ENCODE peak calls at places on chromosomes 13 and 19, in ten cellular contexts. One of them, this sample, is unnamed.

GRCh38 chr13:111893071-111893606 is 173.8 kb upstream of the SOX1 start:
- DNase-seq in OCI-LY7: no peak
- DNase-seq in upper lobe of right lung: no peak
- DNase-seq in activated CD4-positive, CD25-positive, alpha-beta regulatory T cell treated with anti-CD3 and anti-CD28 coated beads, Interleukin-2, amount 50 U/mL, for 72 hours: no peak
- DNase-seq in activated naive CD4-positive, alpha-beta T cell treated with Interleukin-2 at 50 U/mL for 16 hours: no peak
- DNase-seq in PC-3: no peak
- DNase-seq in iris pigment epithelial cell: no peak
- DNase-seq in ascending aorta: no peak
- DNase-seq in mesendoderm: peak
- DNase-seq in right lobe of liver: no peak
- DNase-seq in this sample: no peak

GRCh38 chr19:16668176-16668575 is 7.2 kb downstream of the TMEM38A start:
- DNase-seq in mesendoderm: no peak
- DNase-seq in iris pigment epithelial cell: no peak
- DNase-seq in upper lobe of right lung: no peak
- DNase-seq in right lobe of liver: no peak
- DNase-seq in activated naive CD4-positive, alpha-beta T cell treated with Interleukin-2 at 50 U/mL for 16 hours: no peak
- DNase-seq in OCI-LY7: no peak
- DNase-seq in ascending aorta: no peak
- DNase-seq in activated CD4-positive, CD25-positive, alpha-beta regulatory T cell treated with anti-CD3 and anti-CD28 coated beads, Interleukin-2, amount 50 U/mL, for 72 hours: no peak
- DNase-seq in PC-3: no peak
- DNase-seq in this sample: no peak

GRCh38 chr13:109271991-109272454 is 514.4 kb downstream of the IRS2 start:
- DNase-seq in PC-3: peak
- DNase-seq in ascending aorta: no peak
- DNase-seq in iris pigment epithelial cell: peak
- DNase-seq in activated CD4-positive, CD25-positive, alpha-beta regulatory T cell treated with anti-CD3 and anti-CD28 coated beads, Interleukin-2, amount 50 U/mL, for 72 hours: no peak
- DNase-seq in OCI-LY7: peak
- DNase-seq in upper lobe of right lung: no peak
- DNase-seq in mesendoderm: peak
- DNase-seq in activated naive CD4-positive, alpha-beta T cell treated with Interleukin-2 at 50 U/mL for 16 hours: no peak
- DNase-seq in right lobe of liver: no peak
- DNase-seq in this sample: no peak

GRCh38 chr13:23551213-23552008 is 18.8 kb upstream of the TNFRSF19 start:
- DNase-seq in mesendoderm: no peak
- DNase-seq in ascending aorta: no peak
- DNase-seq in right lobe of liver: no peak
- DNase-seq in iris pigment epithelial cell: no peak
- DNase-seq in upper lobe of right lung: no peak
- DNase-seq in OCI-LY7: no peak
- DNase-seq in activated naive CD4-positive, alpha-beta T cell treated with Interleukin-2 at 50 U/mL for 16 hours: no peak
- DNase-seq in activated CD4-positive, CD25-positive, alpha-beta regulatory T cell treated with anti-CD3 and anti-CD28 coated beads, Interleukin-2, amount 50 U/mL, for 72 hours: no peak
- DNase-seq in PC-3: no peak
- DNase-seq in this sample: no peak

GRCh38 chr19:58563823-58564222 is 5.4 kb upstream of the UBE2M start:
- DNase-seq in ascending aorta: no peak
- DNase-seq in upper lobe of right lung: peak
- DNase-seq in activated naive CD4-positive, alpha-beta T cell treated with Interleukin-2 at 50 U/mL for 16 hours: no peak
- DNase-seq in OCI-LY7: no peak
- DNase-seq in mesendoderm: no peak
- DNase-seq in activated CD4-positive, CD25-positive, alpha-beta regulatory T cell treated with anti-CD3 and anti-CD28 coated beads, Interleukin-2, amount 50 U/mL, for 72 hours: no peak
- DNase-seq in PC-3: no peak
- DNase-seq in right lobe of liver: no peak
- DNase-seq in iris pigment epithelial cell: no peak
- DNase-seq in this sample: no peak

GRCh38 chr19:46371371-46371901 is 24.5 kb downstream of the PPP5C start:
- DNase-seq in right lobe of liver: peak
- DNase-seq in iris pigment epithelial cell: no peak
- DNase-seq in upper lobe of right lung: peak
- DNase-seq in activated CD4-positive, CD25-positive, alpha-beta regulatory T cell treated with anti-CD3 and anti-CD28 coated beads, Interleukin-2, amount 50 U/mL, for 72 hours: no peak
- DNase-seq in OCI-LY7: no peak
- DNase-seq in ascending aorta: peak
- DNase-seq in activated naive CD4-positive, alpha-beta T cell treated with Interleukin-2 at 50 U/mL for 16 hours: no peak
- DNase-seq in PC-3: no peak
- DNase-seq in mesendoderm: peak
- DNase-seq in this sample: no peak

GRCh38 chr13:73607489-73608156 is 526.6 kb downstream of the KLF12 start:
- DNase-seq in OCI-LY7: no peak
- DNase-seq in upper lobe of right lung: no peak
- DNase-seq in right lobe of liver: no peak
- DNase-seq in iris pigment epithelial cell: no peak
- DNase-seq in mesendoderm: no peak
- DNase-seq in PC-3: peak
- DNase-seq in ascending aorta: no peak
- DNase-seq in activated naive CD4-positive, alpha-beta T cell treated with Interleukin-2 at 50 U/mL for 16 hours: no peak
- DNase-seq in activated CD4-positive, CD25-positive, alpha-beta regulatory T cell treated with anti-CD3 and anti-CD28 coated beads, Interleukin-2, amount 50 U/mL, for 72 hours: no peak
- DNase-seq in this sample: no peak

GRCh38 chr13:35984776-35985453 is 146.3 kb downstream of the DCLK1 start:
- DNase-seq in PC-3: no peak
- DNase-seq in iris pigment epithelial cell: no peak
- DNase-seq in OCI-LY7: no peak
- DNase-seq in ascending aorta: no peak
- DNase-seq in upper lobe of right lung: no peak
- DNase-seq in activated CD4-positive, CD25-positive, alpha-beta regulatory T cell treated with anti-CD3 and anti-CD28 coated beads, Interleukin-2, amount 50 U/mL, for 72 hours: no peak
- DNase-seq in mesendoderm: peak
- DNase-seq in activated naive CD4-positive, alpha-beta T cell treated with Interleukin-2 at 50 U/mL for 16 hours: no peak
- DNase-seq in right lobe of liver: no peak
- DNase-seq in this sample: no peak

GRCh38 chr13:98026457-98026857 is 73.0 kb downstream of the IPO5 start:
- DNase-seq in upper lobe of right lung: no peak
- DNase-seq in OCI-LY7: no peak
- DNase-seq in ascending aorta: no peak
- DNase-seq in activated naive CD4-positive, alpha-beta T cell treated with Interleukin-2 at 50 U/mL for 16 hours: no peak
- DNase-seq in right lobe of liver: peak
- DNase-seq in PC-3: no peak
- DNase-seq in iris pigment epithelial cell: peak
- DNase-seq in activated CD4-positive, CD25-positive, alpha-beta regulatory T cell treated with anti-CD3 and anti-CD28 coated beads, Interleukin-2, amount 50 U/mL, for 72 hours: no peak
- DNase-seq in mesendoderm: peak
- DNase-seq in this sample: no peak

GRCh38 chr13:88908896-88909535 is 1237.8 kb downstream of the SLITRK5 start:
- DNase-seq in iris pigment epithelial cell: no peak
- DNase-seq in mesendoderm: peak
- DNase-seq in activated CD4-positive, CD25-positive, alpha-beta regulatory T cell treated with anti-CD3 and anti-CD28 coated beads, Interleukin-2, amount 50 U/mL, for 72 hours: no peak
- DNase-seq in OCI-LY7: no peak
- DNase-seq in right lobe of liver: no peak
- DNase-seq in ascending aorta: no peak
- DNase-seq in upper lobe of right lung: no peak
- DNase-seq in PC-3: no peak
- DNase-seq in activated naive CD4-positive, alpha-beta T cell treated with Interleukin-2 at 50 U/mL for 16 hours: no peak
- DNase-seq in this sample: no peak

GRCh38 chr19:40704491-40705361 is 12.0 kb downstream of the COQ8B start:
- DNase-seq in right lobe of liver: no peak
- DNase-seq in activated CD4-positive, CD25-positive, alpha-beta regulatory T cell treated with anti-CD3 and anti-CD28 coated beads, Interleukin-2, amount 50 U/mL, for 72 hours: no peak
- DNase-seq in PC-3: no peak
- DNase-seq in upper lobe of right lung: no peak
- DNase-seq in OCI-LY7: no peak
- DNase-seq in ascending aorta: no peak
- DNase-seq in activated naive CD4-positive, alpha-beta T cell treated with Interleukin-2 at 50 U/mL for 16 hours: no peak
- DNase-seq in mesendoderm: no peak
- DNase-seq in iris pigment epithelial cell: no peak
- DNase-seq in this sample: no peak

GRCh38 chr13:74289130-74289529 is 154.9 kb upstream of the KLF12 start:
- DNase-seq in PC-3: no peak
- DNase-seq in right lobe of liver: no peak
- DNase-seq in upper lobe of right lung: no peak
- DNase-seq in activated naive CD4-positive, alpha-beta T cell treated with Interleukin-2 at 50 U/mL for 16 hours: no peak
- DNase-seq in iris pigment epithelial cell: no peak
- DNase-seq in activated CD4-positive, CD25-positive, alpha-beta regulatory T cell treated with anti-CD3 and anti-CD28 coated beads, Interleukin-2, amount 50 U/mL, for 72 hours: no peak
- DNase-seq in mesendoderm: peak
- DNase-seq in OCI-LY7: no peak
- DNase-seq in ascending aorta: no peak
- DNase-seq in this sample: peak